ENCODE peak calls at places on chromosomes 4 and X, in nine cellular contexts. M, P, B, E, R, C, T, D and G are unnamed samples.

GRCh38 chr4:2417765-2418651 is at the start of gene ZFYVE28:
- DNase-seq in M (no peak), P (no peak), B (no peak), E (no peak), R (no peak), C (no peak), T (peak), D (no peak), G (no peak)

GRCh38 chrX:150482537-150483217 is 85.7 kb upstream of the MTM1 start:
- DNase-seq in M (no peak), P (peak), B (peak), E (no peak), R (no peak), C (peak), T (no peak), D (no peak), G (no peak)

GRCh38 chrX:151901821-151902220 is 10.9 kb upstream of the MAGEA4 start:
- DNase-seq in M (no peak), P (no peak), B (peak), E (no peak), R (no peak), C (no peak), T (no peak), D (no peak), G (no peak)

GRCh38 chr4:111174331-111174730 is 551.5 kb upstream of the PITX2 start:
- DNase-seq in M (no peak), P (no peak), B (no peak), E (no peak), R (no peak), C (no peak), T (no peak), D (no peak), G (no peak)

GRCh38 chrX:14697453-14697852 is 168.1 kb downstream of the GLRA2 start:
- DNase-seq in M (no peak), P (peak), B (peak), E (no peak), R (no peak), C (peak), T (peak), D (peak), G (no peak)

GRCh38 chr4:4542824-4543485 is 1.1 kb upstream of the STX18 start:
- DNase-seq in M (no peak), P (no peak), B (peak), E (no peak), R (no peak), C (no peak), T (peak), D (no peak), G (no peak)

GRCh38 chr4:173500841-173501591 is 29.0 kb downstream of the HAND2 start:
- DNase-seq in M (no peak), P (no peak), B (no peak), E (no peak), R (no peak), C (peak), T (no peak), D (peak), G (peak)

GRCh38 chrX:7202206-7202605 is 54.3 kb upstream of the PUDP start:
- DNase-seq in M (no peak), P (no peak), B (no peak), E (no peak), R (no peak), C (no peak), T (no peak), D (no peak), G (no peak)

GRCh38 chrX:57286507-57287251 is at the start of gene FAAH2:
- DNase-seq in M (peak), P (peak), B (no peak), E (no peak), R (no peak), C (peak), T (no peak), D (peak), G (peak)

GRCh38 chr4:134202136-134202535 is 547 bp upstream of the PABPC4L start:
- DNase-seq in M (no peak), P (no peak), B (no peak), E (no peak), R (no peak), C (no peak), T (no peak), D (no peak), G (no peak)

GRCh38 chr4:72375050-72375736 is 193.8 kb downstream of the ADAMTS3 start:
- DNase-seq in M (no peak), P (no peak), B (peak), E (no peak), R (no peak), C (no peak), T (no peak), D (no peak), G (no peak)

GRCh38 chr4:7595883-7596535 is 161.3 kb upstream of the PSAPL1 start:
- DNase-seq in M (peak), P (no peak), B (no peak), E (no peak), R (no peak), C (no peak), T (no peak), D (no peak), G (no peak)

GRCh38 chr4:40409835-40410234 is 74.7 kb downstream of the CHRNA9 start:
- DNase-seq in M (no peak), P (no peak), B (peak), E (no peak), R (no peak), C (no peak), T (no peak), D (no peak), G (no peak)

GRCh38 chr4:85776579-85776978 is 301.6 kb downstream of the ARHGAP24 start:
- DNase-seq in M (no peak), P (no peak), B (peak), E (no peak), R (no peak), C (no peak), T (no peak), D (no peak), G (no peak)

GRCh38 chr4:112736718-112737135 is 99.8 kb downstream of the LARP7 start:
- DNase-seq in M (no peak), P (no peak), B (no peak), E (no peak), R (no peak), C (no peak), T (no peak), D (peak), G (peak)

GRCh38 chr4:15515106-15515505 is 45.4 kb downstream of the CC2D2A start:
- DNase-seq in M (no peak), P (no peak), B (no peak), E (no peak), R (no peak), C (no peak), T (no peak), D (no peak), G (no peak)

GRCh38 chr4:152564336-152564735 is 28.4 kb upstream of the FBXW7 start:
- DNase-seq in M (no peak), P (no peak), B (no peak), E (no peak), R (no peak), C (no peak), T (no peak), D (no peak), G (no peak)

GRCh38 chrX:109714340-109714958 is 18.6 kb downstream of the ACSL4 start:
- DNase-seq in M (no peak), P (no peak), B (peak), E (no peak), R (no peak), C (no peak), T (no peak), D (no peak), G (no peak)

GRCh38 chr4:155676430-155676825 is 9.8 kb downstream of the GUCY1A1 start:
- DNase-seq in M (no peak), P (no peak), B (no peak), E (no peak), R (no peak), C (no peak), T (no peak), D (no peak), G (no peak)

GRCh38 chr4:184536070-184536880 is 61.9 kb upstream of the IRF2 start:
- DNase-seq in M (no peak), P (no peak), B (no peak), E (no peak), R (no peak), C (no peak), T (no peak), D (no peak), G (no peak)

GRCh38 chr4:83062748-83063147 is 27.8 kb downstream of the COPS4 start:
- DNase-seq in M (no peak), P (no peak), B (no peak), E (no peak), R (no peak), C (no peak), T (peak), D (no peak), G (no peak)

GRCh38 chrX:30904632-30905031 is 15.6 kb upstream of the TAB3 start:
- DNase-seq in M (no peak), P (no peak), B (no peak), E (no peak), R (no peak), C (no peak), T (peak), D (no peak), G (no peak)

GRCh38 chr4:141636077-141636770 is at the start of gene IL15:
- DNase-seq in M (no peak), P (peak), B (peak), E (peak), R (peak), C (peak), T (peak), D (peak), G (no peak)

GRCh38 chr4:66704243-66704642 is 841.1 kb downstream of the CENPC start:
- DNase-seq in M (no peak), P (no peak), B (no peak), E (no peak), R (no peak), C (no peak), T (no peak), D (no peak), G (no peak)

GRCh38 chr4:74947798-74948197 is 14.9 kb downstream of the PARM1 start:
- DNase-seq in M (no peak), P (no peak), B (no peak), E (no peak), R (no peak), C (no peak), T (no peak), D (no peak), G (no peak)

GRCh38 chr4:8766610-8767009 is 105.0 kb downstream of the HMX1 start:
- DNase-seq in M (no peak), P (no peak), B (no peak), E (no peak), R (no peak), C (no peak), T (no peak), D (no peak), G (no peak)

GRCh38 chr4:53863163-53863562 is 201.2 kb downstream of the CHIC2 start:
- DNase-seq in M (no peak), P (no peak), B (peak), E (no peak), R (no peak), C (no peak), T (no peak), D (no peak), G (no peak)

GRCh38 chr4:152815078-152815477 is 35.3 kb downstream of the ARFIP1 start:
- DNase-seq in M (no peak), P (no peak), B (peak), E (no peak), R (no peak), C (no peak), T (no peak), D (no peak), G (no peak)

GRCh38 chrX:68794486-68794885 is 34.3 kb upstream of the EFNB1 start:
- DNase-seq in M (no peak), P (no peak), B (no peak), E (no peak), R (no peak), C (no peak), T (no peak), D (no peak), G (no peak)

GRCh38 chrX:11870789-11871188 is 112.8 kb downstream of the MSL3 start:
- DNase-seq in M (no peak), P (no peak), B (no peak), E (no peak), R (no peak), C (no peak), T (no peak), D (no peak), G (no peak)

GRCh38 chr4:5524900-5525299 is 183.5 kb downstream of the EVC2 start:
- DNase-seq in M (no peak), P (no peak), B (peak), E (no peak), R (no peak), C (no peak), T (peak), D (no peak), G (no peak)

GRCh38 chr4:39820186-39820585 is 122.2 kb downstream of the UBE2K start:
- DNase-seq in M (no peak), P (no peak), B (no peak), E (no peak), R (no peak), C (no peak), T (peak), D (no peak), G (no peak)

GRCh38 chrX:100316987-100317386 is 93.1 kb downstream of the PCDH19 start:
- DNase-seq in M (no peak), P (no peak), B (peak), E (no peak), R (no peak), C (no peak), T (peak), D (no peak), G (no peak)